ENCODE peak calls at places on chromosomes 3 and 15, in four cellular contexts. S is osteoblast, V is fibroblast of lung, U is astrocyte. J is an unnamed sample.

GRCh38 chr3:81279481-81280273 is 481.8 kb downstream of the GBE1 start:
- DNase-seq in S (no peak), V (peak), U (peak), J (no peak)

GRCh38 chr15:92184679-92185230 is 208.9 kb upstream of the ST8SIA2 start:
- DNase-seq in S (no peak), V (no peak), U (no peak), J (no peak)

GRCh38 chr15:79130535-79131130 is 40.1 kb upstream of the RASGRF1 start:
- DNase-seq in S (no peak), V (no peak), U (no peak), J (peak)

GRCh38 chr15:34855893-34856292 is 60.5 kb upstream of the ACTC1 start:
- DNase-seq in S (no peak), V (peak), U (peak), J (no peak)

GRCh38 chr3:168165390-168166269 is 69.9 kb upstream of the GOLIM4 start:
- DNase-seq in S (peak), V (peak), U (peak), J (peak)

GRCh38 chr3:135017494-135017893 is 222.4 kb downstream of the EPHB1 start:
- DNase-seq in S (no peak), V (no peak), U (no peak), J (no peak)

GRCh38 chr3:100570811-100571210 is 38.6 kb upstream of the ADGRG7 start:
- DNase-seq in S (no peak), V (no peak), U (no peak), J (no peak)

GRCh38 chr3:24490151-24490550 is 4.5 kb downstream of the THRB start:
- DNase-seq in S (no peak), V (no peak), U (no peak), J (no peak)

GRCh38 chr15:39502616-39503195 is 78.2 kb upstream of the THBS1 start:
- DNase-seq in S (peak), V (peak), U (peak), J (no peak)

GRCh38 chr3:161415506-161416231 is 44.4 kb upstream of the SPTSSB start:
- DNase-seq in S (peak), V (peak), U (peak), J (no peak)

GRCh38 chr3:186025161-186025560 is 83.7 kb downstream of the ETV5 start:
- DNase-seq in S (peak), V (peak), U (peak), J (no peak)

GRCh38 chr15:40435331-40436089 is 5.2 kb upstream of the BAHD1 start:
- DNase-seq in S (no peak), V (no peak), U (no peak), J (no peak)

GRCh38 chr3:194738254-194739093 is 52.8 kb downstream of the FAM43A start:
- DNase-seq in S (peak), V (peak), U (peak), J (no peak)

GRCh38 chr3:159787191-159787590 is 201.4 kb upstream of the IL12A start:
- DNase-seq in S (no peak), V (peak), U (peak), J (no peak)

GRCh38 chr15:75751901-75752300 is 39.3 kb upstream of the CSPG4 start:
- DNase-seq in S (no peak), V (no peak), U (no peak), J (no peak)

GRCh38 chr3:127734754-127735473 is 62.2 kb downstream of the ABTB1 start:
- DNase-seq in S (peak), V (peak), U (peak), J (no peak)

GRCh38 chr3:42222942-42223693 is 42.9 kb downstream of the CCK start:
- DNase-seq in S (no peak), V (no peak), U (no peak), J (no peak)

GRCh38 chr15:88529021-88529630 is 17.4 kb downstream of the DET1 start:
- DNase-seq in S (peak), V (no peak), U (no peak), J (no peak)

GRCh38 chr15:94047566-94047965 is 183.8 kb upstream of the MCTP2 start:
- DNase-seq in S (no peak), V (no peak), U (no peak), J (no peak)

GRCh38 chr3:112111785-112112402 is 21.2 kb downstream of the GCSAM start:
- DNase-seq in S (peak), V (peak), U (peak), J (peak)

GRCh38 chr3:55534876-55535275 is 47.8 kb upstream of the WNT5A start:
- DNase-seq in S (no peak), V (peak), U (no peak), J (no peak)

GRCh38 chr15:76625267-76625666 is 279.9 kb downstream of the SCAPER start:
- DNase-seq in S (peak), V (no peak), U (no peak), J (peak)

DNA sequence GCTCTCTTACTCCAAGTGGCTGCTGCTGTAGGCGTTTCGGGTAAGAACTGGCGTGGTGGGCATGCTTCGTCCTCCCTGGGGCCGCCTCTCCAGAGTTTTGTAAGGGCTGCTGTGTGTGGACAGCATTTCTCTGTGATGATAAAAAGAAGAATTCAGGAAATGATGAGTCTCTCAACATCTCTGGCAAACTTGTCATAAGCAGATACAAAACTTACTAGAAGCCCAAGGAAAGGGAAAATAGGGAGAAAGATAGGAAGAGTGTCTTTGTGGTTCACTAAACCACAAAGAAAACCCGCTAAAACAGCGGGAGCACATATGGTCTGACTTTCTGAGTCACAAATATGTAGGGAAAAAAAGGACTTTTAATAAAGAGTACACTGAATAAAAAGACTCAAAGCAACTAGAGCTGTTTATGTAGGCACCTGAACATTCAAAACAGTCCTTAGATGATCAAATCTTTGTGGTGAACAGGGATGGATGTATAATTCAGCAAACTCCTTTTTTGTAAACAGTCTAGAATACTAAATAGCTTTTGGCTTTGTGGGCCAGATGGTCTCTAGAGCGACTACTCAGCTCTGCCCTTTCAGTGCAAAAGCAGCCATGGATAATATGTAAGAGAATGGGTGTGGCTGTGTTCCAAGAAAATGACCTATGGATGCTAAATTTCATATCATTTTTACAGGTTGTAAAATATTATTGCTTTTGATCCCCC is 60.3 kb upstream of the LMOD3 start:
- DNase-seq in S (peak), V (peak), U (peak), J (no peak)
- H2AFZ ChIP-seq in S (no peak), V (no peak), U (peak), J (no peak)

GRCh38 chr15:58043192-58043903 is 22.2 kb downstream of the ALDH1A2 start:
- DNase-seq in S (no peak), V (peak), U (no peak), J (peak)
- H3K4me3 ChIP-seq in S (no peak), V (no peak), U (no peak), J (no peak)

DNA sequence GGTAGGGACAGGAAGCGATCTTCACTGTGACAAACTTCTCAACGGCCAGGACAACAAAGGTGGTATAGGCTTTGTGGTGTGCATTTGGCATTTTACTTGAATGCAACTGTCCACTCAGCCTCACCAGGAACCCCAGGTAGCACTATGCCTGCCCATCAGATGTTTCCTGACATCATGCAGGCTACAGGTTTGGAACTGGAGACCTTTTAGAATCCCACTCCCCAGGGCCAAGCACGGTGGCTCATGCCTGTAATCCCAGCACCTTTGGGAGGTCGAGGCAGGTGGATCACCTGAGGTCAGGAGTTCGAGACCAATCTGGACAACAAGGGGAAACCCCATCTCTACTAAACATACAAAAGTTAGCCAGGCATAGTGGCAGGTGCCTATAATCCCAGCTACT is 9.6 kb downstream of the STARD5 start:
- DNase-seq in S (no peak), V (no peak), U (no peak), J (no peak)
- H2AFZ ChIP-seq in S (no peak), V (no peak), U (no peak), J (no peak)

DNA sequence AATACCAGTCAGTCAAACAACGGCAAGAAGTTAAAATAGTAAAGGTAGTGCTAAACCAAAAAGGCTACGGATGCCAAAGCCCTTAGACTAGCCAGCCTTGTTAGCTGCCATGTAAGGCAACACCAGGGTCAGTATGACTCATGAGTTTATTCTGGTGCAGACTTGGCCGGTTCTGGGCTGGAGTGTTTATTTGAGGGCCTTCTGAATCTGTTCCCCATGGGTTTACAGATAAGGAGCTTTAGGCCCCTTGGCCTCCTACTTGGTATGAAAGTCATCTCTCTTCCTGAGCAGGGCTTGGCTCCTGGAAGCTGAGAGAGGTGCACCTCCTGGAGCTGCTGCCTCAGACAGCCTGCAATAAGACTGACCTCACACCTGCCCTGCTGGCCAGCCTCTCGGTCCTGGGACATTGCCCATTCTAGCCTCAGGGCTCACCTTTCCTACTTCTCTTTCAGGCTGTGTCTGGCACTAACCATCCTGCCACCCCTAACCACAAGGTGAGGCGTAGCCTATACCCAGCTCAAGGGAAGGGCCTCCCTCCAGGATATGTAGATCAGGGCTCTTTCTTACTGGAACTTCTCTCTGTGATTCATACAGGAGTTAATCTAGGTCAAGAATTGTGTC is 10.4 kb upstream of the RTP1 start:
- DNase-seq in S (peak), V (peak), U (peak), J (no peak)
- H3K4me3 ChIP-seq in S (peak), V (no peak), U (no peak), J (no peak)

GRCh38 chr3:46276497-46277099 is 34.3 kb downstream of the CCR3 start:
- DNase-seq in S (no peak), V (no peak), U (no peak), J (peak)
- H2AFZ ChIP-seq in S (no peak), V (no peak), U (no peak), J (no peak)

GRCh38 chr3:12809435-12809834 is 13.0 kb downstream of the CAND2 start:
- DNase-seq in S (peak), V (no peak), U (no peak), J (no peak)
- H3K4me3 ChIP-seq in S (peak), V (no peak), U (no peak), J (peak)

GRCh38 chr15:48855501-48856440 is 22.2 kb upstream of the EID1 start:
- DNase-seq in S (no peak), V (peak), U (peak), J (peak)
- H2AFZ ChIP-seq in S (peak), V (peak), U (peak), J (peak)

DNA sequence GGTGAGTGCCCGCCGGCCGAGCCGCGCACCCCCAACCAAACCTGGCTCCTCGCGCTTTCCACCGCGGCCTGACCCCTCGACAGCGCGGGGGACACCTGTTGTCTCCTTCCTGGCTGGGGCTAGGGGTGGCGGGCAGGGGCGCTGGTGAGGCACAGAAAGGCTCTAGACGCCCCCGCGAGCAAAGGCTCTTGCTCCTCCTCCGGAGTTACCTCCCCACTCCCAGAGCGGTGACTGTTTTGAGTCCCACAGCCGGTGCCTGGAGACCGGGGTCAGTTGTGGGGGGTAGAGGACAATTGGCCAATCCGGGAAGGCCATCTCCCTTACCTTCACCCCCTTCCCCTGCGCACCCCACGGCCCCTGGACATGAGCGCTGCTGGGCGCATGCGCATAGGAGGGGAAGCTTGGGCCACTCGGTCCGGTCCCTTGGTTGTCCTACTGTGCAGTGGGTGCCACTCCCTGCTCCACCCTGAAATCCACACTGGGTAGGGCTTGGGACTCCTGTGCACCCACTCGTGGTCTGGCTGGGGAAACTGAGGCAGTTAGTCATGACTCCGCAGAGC is 554 bp downstream of the CHST13 start:
- DNase-seq in S (peak), V (no peak), U (no peak), J (no peak)
- H3K4me3 ChIP-seq in S (peak), V (no peak), U (peak), J (peak)

GRCh38 chr3:150239764-150240163 is 168.3 kb upstream of the TSC22D2 start:
- DNase-seq in S (no peak), V (no peak), U (no peak), J (no peak)
- H2AFZ ChIP-seq in S (no peak), V (no peak), U (no peak), J (no peak)

DNA sequence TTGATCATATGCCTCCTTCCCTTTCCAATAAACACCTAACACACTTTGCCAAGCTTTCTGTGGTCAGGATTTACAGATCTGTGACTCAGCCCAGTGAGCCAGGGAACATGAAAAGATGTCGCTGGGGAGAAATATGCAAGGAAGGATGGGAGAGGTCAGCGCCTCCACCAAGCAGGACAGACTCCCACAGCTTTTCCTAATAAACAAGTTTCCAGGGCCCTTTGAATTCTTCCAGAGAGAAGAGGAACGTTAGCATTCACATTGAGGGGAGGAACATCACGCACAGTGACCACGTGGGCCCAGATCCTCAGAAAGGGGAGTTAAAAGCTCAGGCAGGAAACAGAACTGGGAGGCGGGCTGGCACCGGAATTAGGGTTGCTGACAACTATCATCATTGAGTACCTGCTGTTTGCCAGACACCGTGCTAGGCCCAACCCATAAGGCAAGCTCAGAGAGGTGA is 33.3 kb upstream of the MRPS22 start:
- DNase-seq in S (peak), V (peak), U (peak), J (no peak)
- H3K4me3 ChIP-seq in S (no peak), V (no peak), U (no peak), J (no peak)

J was measured in neural progenitor cell.